ENCODE peak calls at places on chromosome 2, in seven cellular contexts. F is LoVo; S is stromal cell of bone marrow; B is foreskin fibroblast; T is sciatic nerve; H is stimulated activated CD4-positive, alpha-beta T cell treated with anti-CD3 and anti-CD28 coated beads, Interleukin-1b, Interleukin-23, amount 100 ng/mL, for 4 hours; E is NCI-H1105. R is an unnamed sample.

GRCh38 chr2:66960161-66960560 is 437.0 kb upstream of the ETAA1 start:
- DNase-seq in F (no peak), S (no peak), B (no peak), T (no peak), H (no peak), E (no peak), R (no peak)

GRCh38 chr2:127683766-127684165 is 8.4 kb upstream of the LIMS2 start:
- DNase-seq in F (no peak), S (no peak), B (peak; percentile 35), T (no peak), H (no peak), E (no peak), R (no peak)

GRCh38 chr2:210399440-210400041 is 77.0 kb downstream of the LANCL1 start:
- DNase-seq in F (peak; percentile 8), S (no peak), B (peak; percentile 8), T (no peak), H (no peak), E (peak; percentile 6), R (no peak)

GRCh38 chr2:173397539-173397938 is 42.9 kb downstream of the CDCA7 start:
- DNase-seq in F (no peak), S (no peak), B (no peak), T (no peak), H (no peak), E (no peak), R (no peak)

GRCh38 chr2:202032841-202033316 is 776 bp upstream of the FZD7 start:
- DNase-seq in F (peak; percentile 28), S (peak; percentile 25), B (peak; percentile 75), T (peak; percentile 81), H (peak; percentile 21), E (no peak), R (no peak)

GRCh38 chr2:86072271-86072858 is 33.3 kb downstream of the POLR1A start:
- DNase-seq in F (no peak), S (peak; percentile 88), B (peak; percentile 23), T (peak; percentile 85), H (no peak), E (peak; percentile 9), R (peak; percentile 61)

GRCh38 chr2:20229322-20230201 is 4.6 kb upstream of the SDC1 start:
- DNase-seq in F (no peak), S (no peak), B (peak; percentile 89), T (no peak), H (no peak), E (no peak), R (no peak)

GRCh38 chr2:70958759-70959158 is 19.7 kb upstream of the ANKRD53 start:
- DNase-seq in F (no peak), S (no peak), B (no peak), T (peak; percentile 31), H (no peak), E (no peak), R (no peak)

GRCh38 chr2:199282309-199282708 is 175.4 kb downstream of the SATB2 start:
- DNase-seq in F (no peak), S (no peak), B (no peak), T (no peak), H (no peak), E (no peak), R (no peak)

GRCh38 chr2:64214281-64215115 is 70.3 kb upstream of the PELI1 start:
- DNase-seq in F (peak; percentile 75), S (no peak), B (no peak), T (no peak), H (no peak), E (peak; percentile 35), R (no peak)

GRCh38 chr2:118667964-118668363 is 179.5 kb downstream of the EN1 start:
- DNase-seq in F (no peak), S (peak; percentile 90), B (peak; percentile 86), T (no peak), H (no peak), E (no peak), R (no peak)

GRCh38 chr2:144514731-144515424 is 5.0 kb downstream of the ZEB2 start:
- DNase-seq in F (no peak), S (no peak), B (peak; percentile 57), T (no peak), H (no peak), E (no peak), R (no peak)